ENCODE peak calls at places on chromosomes 5 and 9, in six cellular contexts. S is heart right ventricle, U is spleen, K is aorta, C is AG04450, Q is WERI-Rb-1. T is an unnamed sample. For H3K9me3, the result is how much of the 10 kb centered on the place peaks cover.

GRCh38 chr5:141825241-141825671 is 53.0 kb downstream of the PCDH1 start:
- DNase-seq in S (no peak), U (peak), K (peak), C (no peak), Q (no peak), T (no peak)

GRCh38 chr5:124986667-124987066 is 240.2 kb upstream of the ZNF608 start:
- DNase-seq in S (no peak), U (no peak), K (no peak), C (no peak), Q (no peak), T (no peak)

GRCh38 chr5:6636293-6636692 is 3.1 kb downstream of the SRD5A1 start:
- DNase-seq in S (no peak), U (no peak), K (no peak), C (no peak), Q (no peak), T (no peak)

GRCh38 chr9:124285490-124285889 is 27.7 kb downstream of the NEK6 start:
- DNase-seq in S (no peak), U (no peak), K (no peak), C (no peak), Q (no peak), T (no peak)

GRCh38 chr5:3377831-3378230 is 217.8 kb upstream of the IRX1 start:
- DNase-seq in S (no peak), U (no peak), K (no peak), C (no peak), Q (no peak), T (no peak)

GRCh38 chr5:98569288-98569687 is 204.2 kb upstream of the RGMB start:
- DNase-seq in S (no peak), U (no peak), K (no peak), C (no peak), Q (no peak), T (no peak)

GRCh38 chr9:129517006-129517405 is 103.9 kb downstream of the C9orf50 start:
- DNase-seq in S (no peak), U (no peak), K (no peak), C (no peak), Q (no peak), T (no peak)

GRCh38 chr9:378263-378662 is 163.6 kb downstream of the DOCK8 start:
- DNase-seq in S (no peak), U (no peak), K (no peak), C (no peak), Q (no peak), T (no peak)

GRCh38 chr5:143921525-143922311 is 109.8 kb downstream of the HMHB1 start:
- DNase-seq in S (no peak), U (no peak), K (no peak), C (no peak), Q (no peak), T (no peak)

GRCh38 chr5:35306716-35307365 is 76.6 kb upstream of the PRLR start:
- DNase-seq in S (no peak), U (no peak), K (no peak), C (no peak), Q (no peak), T (no peak)

GRCh38 chr9:109320734-109321448 is at the start of gene EPB41L4B:
- DNase-seq in S (peak), U (peak), K (peak), C (no peak), Q (peak), T (peak)

GRCh38 chr9:35733109-35733541 is 659 bp downstream of the CREB3 start:
- DNase-seq in S (no peak), U (no peak), K (no peak), C (no peak), Q (peak), T (peak)

GRCh38 chr5:81212211-81212687 is 20.9 kb upstream of the CKMT2 start:
- DNase-seq in S (no peak), U (no peak), K (no peak), C (no peak), Q (no peak), T (no peak)

GRCh38 chr5:395156-395920 is 47.6 kb upstream of the EXOC3 start:
- DNase-seq in S (no peak), U (peak), K (peak), C (peak), Q (no peak), T (peak)

GRCh38 chr9:16460711-16461110 is 409.8 kb downstream of the BNC2 start:
- DNase-seq in S (no peak), U (no peak), K (no peak), C (no peak), Q (no peak), T (no peak)

GRCh38 chr5:168842571-168843205 is 263.5 kb upstream of the PANK3 start:
- DNase-seq in S (no peak), U (no peak), K (no peak), C (no peak), Q (no peak), T (no peak)

GRCh38 chr5:150077996-150078801 is 8.2 kb downstream of the CSF1R start:
- DNase-seq in S (no peak), U (no peak), K (peak), C (no peak), Q (no peak), T (no peak)

GRCh38 chr5:144416196-144416595 is 245.5 kb downstream of the KCTD16 start:
- DNase-seq in S (no peak), U (no peak), K (no peak), C (no peak), Q (no peak), T (no peak)

GRCh38 chr5:104370523-104370922 is 807.9 kb upstream of the NUDT12 start:
- DNase-seq in S (no peak), U (no peak), K (no peak), C (no peak), Q (no peak), T (no peak)

GRCh38 chr5:159341914-159342313 is 11.6 kb upstream of the IL12B start:
- DNase-seq in S (peak), U (peak), K (no peak), C (no peak), Q (no peak), T (no peak)

GRCh38 chr9:38159599-38159998 is 90.6 kb upstream of the SHB start:
- DNase-seq in S (no peak), U (no peak), K (no peak), C (no peak), Q (peak), T (no peak)
- H3K9me3 ChIP-seq in S (under half), U (under half), K (under half), C (under half), Q (under half), T (under half)

DNA sequence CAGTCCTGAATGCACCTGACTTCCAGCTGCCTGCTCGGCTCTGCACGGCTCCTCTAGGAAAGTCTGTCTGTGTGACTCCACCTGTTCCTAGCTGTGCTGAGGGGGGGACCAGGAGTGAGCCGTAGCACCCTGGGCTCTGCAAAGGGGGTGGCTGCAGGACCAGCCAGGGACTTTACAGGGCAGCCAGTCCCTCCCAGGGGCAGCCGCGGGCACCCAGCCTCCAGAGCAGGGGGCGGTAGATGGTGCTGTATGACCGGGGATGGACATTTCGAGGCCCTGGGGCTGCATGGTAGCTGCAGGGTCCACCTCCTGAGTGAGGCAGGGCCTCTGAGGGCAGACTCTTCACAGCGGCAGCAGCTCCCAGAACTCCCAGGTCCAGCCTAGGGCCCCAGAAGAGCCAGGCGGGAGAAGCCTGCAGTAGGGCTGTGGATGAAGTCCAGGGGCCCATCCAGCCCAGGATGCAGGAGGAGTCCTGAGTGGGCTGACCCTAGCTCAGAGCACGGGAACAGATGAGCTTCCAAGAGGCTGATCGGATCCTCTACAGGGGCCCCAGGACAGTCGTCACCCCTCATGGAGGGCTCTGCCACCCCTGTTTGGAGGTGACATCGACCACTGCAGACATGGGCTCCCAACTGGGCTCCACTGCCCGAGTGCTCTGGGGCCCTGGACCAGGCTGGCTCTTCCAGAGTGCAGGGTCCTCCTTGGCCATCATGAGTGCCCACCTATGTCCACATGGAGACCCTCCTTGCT is 105.4 kb downstream of the ZNF354C start:
- DNase-seq in S (no peak), U (peak), K (peak), C (no peak), Q (peak), T (no peak)
- H3K9me3 ChIP-seq in S (under half), U (under half), K (under half), C (under half), Q (under half), T (under half)

DNA sequence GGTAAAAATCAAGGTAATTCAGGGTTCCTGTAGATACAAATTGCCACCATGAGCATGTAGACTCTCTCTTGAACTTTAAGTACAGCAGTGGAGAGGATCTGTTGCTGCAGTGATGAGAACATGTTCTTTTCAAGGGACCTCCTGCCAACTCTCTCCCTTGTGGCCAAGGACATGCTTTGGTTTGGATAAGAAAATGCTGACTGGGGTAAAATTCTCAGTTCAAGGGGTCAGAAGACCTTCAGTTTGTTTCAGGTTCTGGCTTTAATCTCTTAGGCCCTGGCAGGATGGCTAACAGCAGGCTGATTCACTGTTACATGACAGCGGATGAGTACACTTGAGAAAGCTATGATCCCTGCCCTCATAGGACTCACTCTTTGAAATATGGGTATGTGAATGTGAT is 299.2 kb upstream of the NMUR2 start:
- DNase-seq in S (no peak), U (no peak), K (no peak), C (no peak), Q (no peak), T (no peak)
- H3K9me3 ChIP-seq in S (under half), U (under half), K (under half), C (under half), Q (under half), T (under half)

GRCh38 chr9:118252027-118252426 is 547.8 kb downstream of the TLR4 start:
- DNase-seq in S (no peak), U (no peak), K (no peak), C (no peak), Q (no peak), T (no peak)
- H3K9me3 ChIP-seq in S (under half), U (under half), K (under half), C (under half), Q (under half), T (under half)

DNA sequence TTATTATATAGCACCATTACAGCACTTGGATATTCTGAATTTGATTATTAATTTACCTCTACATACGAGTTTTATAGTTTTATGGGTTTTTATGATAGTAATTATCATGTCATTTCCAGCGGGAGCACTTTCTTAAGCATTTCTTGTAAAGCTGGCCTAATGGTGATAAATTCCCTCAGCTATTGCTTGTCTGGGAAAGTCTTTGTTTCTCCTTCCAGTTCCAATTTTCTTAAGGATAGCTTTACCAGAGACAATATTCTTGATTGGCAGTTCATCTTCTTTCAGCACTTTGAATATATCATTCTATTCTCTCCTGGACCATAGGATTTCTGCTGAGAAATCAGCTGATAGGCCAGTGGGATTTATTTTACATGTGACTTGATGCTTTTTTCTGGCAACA is 505.4 kb downstream of the TMEM232 start:
- DNase-seq in S (no peak), U (no peak), K (no peak), C (no peak), Q (no peak), T (no peak)
- H3K9me3 ChIP-seq in S (half or more), U (half or more), K (under half), C (under half), Q (under half), T (under half)

GRCh38 chr5:2021484-2022176 is 138.9 kb upstream of the IRX4 start:
- DNase-seq in S (no peak), U (no peak), K (no peak), C (no peak), Q (no peak), T (no peak)

GRCh38 chr5:2020730-2021129 is 138.0 kb upstream of the IRX4 start:
- DNase-seq in S (no peak), U (no peak), K (no peak), C (no peak), Q (no peak), T (no peak)

GRCh38 chr5:2024986-2025721 is 142.4 kb upstream of the IRX4 start:
- DNase-seq in S (no peak), U (no peak), K (no peak), C (no peak), Q (no peak), T (no peak)

GRCh38 chr5:2023196-2023595 is 140.5 kb upstream of the IRX4 start:
- DNase-seq in S (no peak), U (no peak), K (no peak), C (no peak), Q (no peak), T (no peak)

GRCh38 chr5:2022436-2022835 is 139.7 kb upstream of the IRX4 start:
- DNase-seq in S (no peak), U (no peak), K (no peak), C (no peak), Q (no peak), T (no peak)
- H3K9me3 ChIP-seq in S (under half), U (under half), K (under half), C (under half), Q (under half), T (under half)

DNA sequence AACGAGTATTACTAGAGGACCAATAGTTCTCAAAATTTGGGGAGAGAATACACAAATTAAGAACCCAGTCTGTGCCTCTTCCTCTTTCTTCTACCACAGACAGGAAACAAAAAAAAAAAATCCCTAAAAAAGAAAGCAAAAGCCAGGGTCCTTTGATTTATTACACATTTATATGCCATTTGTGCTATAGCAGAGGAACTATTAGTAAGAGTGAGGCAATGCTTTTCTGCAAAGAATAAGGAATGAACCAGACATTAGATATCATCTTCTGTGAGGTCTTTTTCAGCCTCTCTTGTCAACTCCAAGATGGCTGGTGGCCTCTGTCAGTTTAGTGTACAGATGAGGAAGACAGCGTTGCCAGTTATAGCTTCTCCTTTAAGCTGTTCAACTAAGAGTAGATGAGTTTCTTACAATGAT is 127.6 kb downstream of the RFX3 start:
- DNase-seq in S (no peak), U (no peak), K (no peak), C (no peak), Q (no peak), T (no peak)
- H3K9me3 ChIP-seq in S (under half), U (under half), K (under half), C (under half), Q (under half), T (under half)

DNA sequence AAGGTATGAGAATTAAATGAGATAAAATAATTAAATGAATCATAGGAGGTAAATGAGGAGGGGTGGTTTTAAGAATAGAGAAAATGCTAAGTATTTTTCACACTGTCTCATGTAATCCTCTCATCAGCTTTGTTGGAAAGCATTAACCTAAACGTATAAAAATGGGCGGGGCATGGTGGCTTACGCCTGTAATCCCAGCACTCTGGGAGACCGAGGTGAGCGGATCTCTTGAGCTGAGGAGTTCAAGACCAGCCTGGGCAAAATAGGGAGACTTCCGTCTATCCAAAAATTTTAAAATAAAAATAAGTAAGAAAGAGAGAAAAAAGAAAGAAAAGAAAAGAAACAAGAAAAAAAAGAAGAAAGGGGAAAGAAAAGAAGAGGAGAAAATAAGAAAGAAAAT is 1.9 kb upstream of the RFK start:
- DNase-seq in S (no peak), U (no peak), K (no peak), C (no peak), Q (peak), T (no peak)
- H3K9me3 ChIP-seq in S (under half), U (under half), K (under half), C (under half), Q (under half), T (under half)

DNA sequence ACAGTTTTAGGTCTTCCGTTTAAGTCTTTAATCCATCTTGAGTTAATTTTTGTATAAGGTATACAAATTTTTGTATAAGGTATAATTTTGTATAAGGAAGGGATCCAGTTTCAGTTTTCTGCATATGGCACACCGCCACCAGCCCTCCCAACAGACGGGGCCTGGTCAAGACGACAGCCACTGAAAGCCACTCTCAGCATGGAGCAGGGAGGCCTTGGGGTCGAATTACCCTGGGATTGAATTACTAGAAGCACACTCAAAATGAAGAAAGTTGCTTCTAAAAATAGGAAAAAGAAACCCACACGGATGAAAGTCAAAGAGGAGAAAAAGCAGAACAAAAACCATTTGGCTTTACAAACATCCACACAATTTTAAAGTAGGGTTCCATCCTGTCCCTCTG is 586.2 kb upstream of the ADAMTS16 start:
- DNase-seq in S (no peak), U (no peak), K (no peak), C (no peak), Q (no peak), T (no peak)
- H3K9me3 ChIP-seq in S (under half), U (under half), K (under half), C (under half), Q (under half), T (under half)

T was measured in mucosa of descending colon.